ENCODE peak calls at places on chromosomes 2 and 18, in seven cellular contexts. V, E, Q, H, D, J and G are unnamed samples.

GRCh38 chr2:78967294-78967693 is 58.2 kb upstream of the REG3G start:
- DNase-seq in V (no peak), E (no peak), Q (no peak), H (no peak), D (no peak), J (no peak), G (no peak)

GRCh38 chr2:15059870-15060617 is 427.5 kb downstream of the LRATD1 start:
- DNase-seq in V (no peak), E (no peak), Q (no peak), H (no peak), D (no peak), J (no peak), G (no peak)

GRCh38 chr2:215430528-215431187 is 5.2 kb downstream of the FN1 start:
- DNase-seq in V (no peak), E (no peak), Q (no peak), H (no peak), D (no peak), J (no peak), G (peak)

GRCh38 chr2:45729753-45730512 is 78.5 kb downstream of the PRKCE start:
- DNase-seq in V (no peak), E (no peak), Q (no peak), H (no peak), D (no peak), J (no peak), G (peak)

GRCh38 chr18:22224339-22224738 is 55.0 kb downstream of the GATA6 start:
- DNase-seq in V (no peak), E (no peak), Q (no peak), H (no peak), D (no peak), J (no peak), G (no peak)

GRCh38 chr18:27005589-27005988 is 140.1 kb upstream of the AQP4 start:
- DNase-seq in V (no peak), E (no peak), Q (no peak), H (no peak), D (no peak), J (no peak), G (peak)

GRCh38 chr18:32922951-32923430 is 150.2 kb upstream of the KLHL14 start:
- DNase-seq in V (no peak), E (no peak), Q (no peak), H (no peak), D (no peak), J (no peak), G (no peak)

GRCh38 chr2:48278590-48278989 is 251.4 kb upstream of the STON1 start:
- DNase-seq in V (no peak), E (no peak), Q (no peak), H (no peak), D (no peak), J (no peak), G (peak)

GRCh38 chr18:39604836-39605235 is 2039.2 kb upstream of the CELF4 start:
- DNase-seq in V (no peak), E (no peak), Q (no peak), H (no peak), D (no peak), J (no peak), G (peak)

GRCh38 chr2:101152195-101153076 is 1.3 kb upstream of the TBC1D8 start:
- DNase-seq in V (no peak), E (no peak), Q (no peak), H (no peak), D (peak), J (peak), G (peak)